ENCODE peak calls at places on chromosomes 13 and 19, in four cellular contexts. B is colonic mucosa, X is hepatocyte, Q is endodermal cell. O is an unnamed sample.
A peak's percentile ranks its signal among the peaks of the same experiment; 100 is the strongest.

GRCh38 chr13:83057119-83057518 is 825.2 kb downstream of the SLITRK1 start:
- DNase-seq in Q (no peak), X (no peak), B (no peak), O (no peak)

GRCh38 chr19:14369399-14370168 is 11.7 kb upstream of the ADGRE5 start:
- DNase-seq in X (no peak), Q (no peak), B (no peak), O (no peak)

GRCh38 chr13:76848596-76848995 is 37.6 kb downstream of the KCTD12 start:
- DNase-seq in Q (no peak), X (no peak), B (no peak), O (no peak)

GRCh38 chr19:53193534-53194222 is 520 bp upstream of the ZNF665 start:
- DNase-seq in B (no peak), X (peak; percentile 10), Q (no peak), O (peak; percentile 41)

GRCh38 chr19:55554749-55555152 is 9.4 kb upstream of the SBK3 start:
- DNase-seq in Q (no peak), B (no peak), X (no peak), O (peak; percentile 31)

GRCh38 chr19:33171916-33172359 is 22.2 kb upstream of the LRP3 start:
- DNase-seq in B (no peak), Q (peak; percentile 13), X (no peak), O (no peak)

GRCh38 chr19:35116085-35116801 is 620 bp downstream of the FXYD3 start:
- DNase-seq in B (peak; percentile 86), Q (no peak), X (peak; percentile 70), O (peak; percentile 50)

GRCh38 chr19:43560687-43561086 is 14.6 kb downstream of the XRCC1 start:
- DNase-seq in Q (peak; percentile 53), X (no peak), B (no peak), O (peak; percentile 76)

GRCh38 chr13:28239374-28239773 is 101.0 kb downstream of the PAN3 start:
- DNase-seq in Q (no peak), X (no peak), B (no peak), O (no peak)

GRCh38 chr19:48943081-48943480 is 9.6 kb downstream of the DHDH start:
- DNase-seq in Q (no peak), B (no peak), X (no peak), O (no peak)

GRCh38 chr19:29583196-29584006 is 22.7 kb upstream of the POP4 start:
- DNase-seq in X (no peak), B (no peak), Q (no peak), O (no peak)

GRCh38 chr19:48724796-48725753 is 5.5 kb upstream of the MAMSTR start:
- DNase-seq in B (peak; percentile 66), X (peak; percentile 73), Q (peak; percentile 69), O (peak; percentile 89)

GRCh38 chr19:53808710-53809125 is 15.4 kb downstream of the NLRP12 start:
- DNase-seq in X (peak; percentile 45), B (no peak), Q (peak; percentile 71), O (peak; percentile 59)

GRCh38 chr13:42808572-42808971 is 27.2 kb downstream of the FAM216B start:
- DNase-seq in B (no peak), Q (no peak), X (no peak), O (no peak)

GRCh38 chr19:49889687-49890348 is 6.9 kb downstream of the IL4I1 start:
- DNase-seq in B (peak; percentile 78), X (peak; percentile 78), Q (peak; percentile 96), O (peak; percentile 93)

GRCh38 chr19:30711296-30711695 is 339.1 kb downstream of the ZNF536 start:
- DNase-seq in B (no peak), Q (no peak), X (no peak), O (no peak)

GRCh38 chr19:16804176-16804575 is 25.0 kb upstream of the SIN3B start:
- DNase-seq in X (no peak), B (no peak), Q (no peak), O (no peak)

GRCh38 chr13:48184260-48184659 is 48.7 kb upstream of the ITM2B start:
- DNase-seq in B (no peak), Q (no peak), X (no peak), O (no peak)

GRCh38 chr13:98846521-98846920 is 94.0 kb upstream of the SLC15A1 start:
- DNase-seq in Q (no peak), X (no peak), B (no peak), O (no peak)

GRCh38 chr19:45492137-45492626 is 4.7 kb downstream of the RTN2 start:
- DNase-seq in X (no peak), B (no peak), Q (no peak), O (no peak)

GRCh38 chr19:19120308-19121156 is 17.7 kb downstream of the TMEM161A start:
- DNase-seq in Q (peak; percentile 100), B (peak; percentile 74), X (peak; percentile 72), O (peak; percentile 99)

GRCh38 chr19:51903192-51903591 is 1.6 kb downstream of the ZNF649 start:
- DNase-seq in X (no peak), Q (no peak), B (no peak), O (peak; percentile 18)

GRCh38 chr19:51904331-51905165 is at the start of gene ZNF649:
- DNase-seq in Q (peak; percentile 95), X (peak; percentile 93), B (peak; percentile 86), O (peak; percentile 82)

GRCh38 chr19:51901860-51902259 is 3.0 kb downstream of the ZNF649 start:
- DNase-seq in X (no peak), Q (no peak), B (no peak), O (no peak)
- H3K4me3 ChIP-seq in X (no peak overlapping the region), Q (peak overlapping the region; percentile 91), B (no peak overlapping the region), O (no peak overlapping the region)

GRCh38 chr13:74620711-74621110 is 486.5 kb upstream of the KLF12 start:
- DNase-seq in B (no peak), X (no peak), Q (no peak), O (no peak)
- H3K27me3 ChIP-seq in B (no peaks in the 10 kb centered on the region), X (no peaks in the 10 kb centered on the region), Q (no peaks in the 10 kb centered on the region), O (no peaks in the 10 kb centered on the region)

GRCh38 chr19:51699170-51699569 is 6.0 kb downstream of the SPACA6 start:
- DNase-seq in Q (no peak), X (no peak), B (no peak), O (no peak)

GRCh38 chr19:51703655-51704515 is 10.8 kb downstream of the SPACA6 start:
- DNase-seq in X (peak; percentile 97), B (peak; percentile 98), Q (peak; percentile 98), O (peak; percentile 99)

GRCh38 chr19:51702754-51703654 is 9.9 kb downstream of the SPACA6 start:
- DNase-seq in X (peak; percentile 54), Q (peak; percentile 92), B (peak; percentile 70), O (peak; percentile 89)

GRCh38 chr19:51702103-51702753 is 9.1 kb downstream of the SPACA6 start:
- DNase-seq in X (peak; percentile 90), B (peak; percentile 78), Q (peak; percentile 98), O (peak; percentile 92)

DNA sequence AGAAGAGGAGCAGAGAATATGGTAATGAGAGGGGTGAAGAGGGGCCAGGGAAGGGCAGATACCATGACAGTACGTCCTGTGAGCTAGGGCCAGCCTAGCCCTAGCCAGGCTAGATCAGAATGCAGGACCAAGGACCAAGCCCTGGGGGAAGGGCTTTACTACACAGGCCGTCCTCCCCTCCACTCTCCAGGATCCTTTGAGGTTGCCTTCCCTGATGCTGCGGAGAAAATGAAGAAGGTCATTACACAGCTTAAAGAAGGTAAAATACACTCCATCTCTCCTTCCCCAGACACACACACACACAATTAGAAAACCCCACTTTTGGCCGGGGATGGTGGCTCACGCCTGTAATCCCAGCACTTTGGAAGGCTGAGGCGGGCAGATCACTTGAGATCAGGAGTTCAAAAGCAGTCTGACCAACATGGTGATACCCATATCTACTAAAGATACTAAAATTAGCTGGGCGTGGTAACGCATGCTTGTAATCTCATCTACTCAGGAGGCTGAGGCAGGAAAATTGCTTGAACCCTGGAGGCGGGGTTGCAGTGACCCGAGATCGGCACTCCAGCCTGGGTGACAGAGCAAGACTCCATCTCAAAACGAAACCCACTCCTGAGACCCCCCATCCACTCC is 8.5 kb downstream of the SPACA6 start:
- DNase-seq in Q (no peak), X (no peak), B (no peak), O (no peak)
- H3K4me3 ChIP-seq in Q (no peak overlapping the region), X (no peak overlapping the region), B (no peak overlapping the region), O (peak overlapping the region; percentile 76)

GRCh38 chr19:5078179-5078578 is 109.3 kb downstream of the KDM4B start:
- DNase-seq in Q (no peak), B (no peak), X (no peak), O (no peak)
- H3K27me3 ChIP-seq in Q (no peaks in the 10 kb centered on the region), B (no peaks in the 10 kb centered on the region), X (no peaks in the 10 kb centered on the region), O (no peaks in the 10 kb centered on the region)

GRCh38 chr19:17948474-17948966 is 15.7 kb downstream of the CCDC124 start:
- DNase-seq in X (no peak), B (no peak), Q (no peak), O (no peak)

GRCh38 chr19:17947815-17948473 is 15.1 kb downstream of the CCDC124 start:
- DNase-seq in X (peak; percentile 99), Q (peak; percentile 98), B (peak; percentile 87), O (peak; percentile 100)

GRCh38 chr19:17949956-17950309 is 17.0 kb upstream of the KCNN1 start:
- DNase-seq in B (no peak), X (no peak), Q (peak; percentile 86), O (peak; percentile 75)

GRCh38 chr19:17950310-17951150 is 16.4 kb upstream of the KCNN1 start:
- DNase-seq in B (no peak), Q (peak; percentile 71), X (no peak), O (peak; percentile 88)

GRCh38 chr19:17948967-17949930 is 16.4 kb downstream of the CCDC124 start:
- DNase-seq in X (no peak), Q (peak; percentile 67), B (no peak), O (peak; percentile 81)
- H3K4me3 ChIP-seq in X (no peak overlapping the region), Q (peak overlapping the region; percentile 70), B (no peak overlapping the region), O (peak overlapping the region; percentile 52)

GRCh38 chr19:41801031-41801430 is 4.6 kb downstream of the CEACAM3 start:
- DNase-seq in Q (peak; percentile 17), B (no peak), X (no peak), O (no peak)
- H3K27me3 ChIP-seq in Q (peaks cover 5% of the 10 kb centered on the region), B (no peaks in the 10 kb centered on the region), X (no peaks in the 10 kb centered on the region), O (no peaks in the 10 kb centered on the region)

GRCh38 chr13:50907781-50908180 is 1.8 kb upstream of the RNASEH2B start:
- DNase-seq in B (no peak), X (no peak), Q (no peak), O (no peak)
- H3K4me3 ChIP-seq in B (no peak overlapping the region), X (no peak overlapping the region), Q (no peak overlapping the region), O (no peak overlapping the region)

GRCh38 chr13:99982021-99982740 is 597 bp downstream of the ZIC2 start:
- DNase-seq in X (peak; percentile 44), Q (no peak), B (no peak), O (peak; percentile 62)
- H3K27me3 ChIP-seq in X (peaks cover 88% of the 10 kb centered on the region), Q (peaks cover 11% of the 10 kb centered on the region), B (peaks cover 94% of the 10 kb centered on the region), O (peaks cover 45% of the 10 kb centered on the region)

DNA sequence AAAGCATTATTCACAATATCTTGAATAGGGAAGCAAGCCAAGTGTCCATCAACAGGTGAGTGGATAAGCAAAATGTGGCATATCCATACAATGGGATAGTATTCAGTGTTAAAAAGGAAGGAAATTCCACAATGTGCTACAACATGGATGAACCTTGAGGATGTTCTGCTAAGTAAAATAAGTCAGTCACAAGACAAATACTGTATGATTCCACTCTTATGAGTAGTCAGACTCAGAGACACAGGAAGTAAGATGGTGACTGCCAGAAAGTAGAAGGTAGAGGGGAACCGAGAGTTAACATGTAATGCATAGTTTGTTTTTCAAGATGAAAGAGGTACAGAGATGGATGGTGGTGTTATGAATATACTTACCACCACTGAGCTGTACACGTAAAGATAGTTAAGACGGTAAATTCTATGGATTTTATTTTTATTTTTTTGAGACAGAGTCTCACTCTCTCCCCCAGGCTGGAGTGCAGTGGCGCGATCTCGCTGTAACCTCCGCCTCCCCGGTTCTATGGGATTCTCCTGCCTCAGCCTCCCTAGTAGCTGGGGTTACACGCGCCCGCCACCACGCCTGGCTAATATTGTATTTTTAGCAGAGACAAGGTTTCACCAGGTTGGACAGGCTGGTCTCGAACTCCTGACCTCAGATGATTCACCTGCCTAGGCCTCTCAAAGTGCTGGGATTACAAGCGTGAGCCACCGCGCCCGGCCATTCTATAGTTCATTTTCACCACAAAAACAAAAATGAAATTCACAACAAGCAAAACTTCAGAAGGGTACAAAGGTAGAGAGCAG is 1.0 kb upstream of the CHAMP1 start:
- DNase-seq in Q (no peak), X (no peak), B (no peak), O (no peak)
- H3K4me3 ChIP-seq in Q (peak overlapping the region; percentile 100), X (peak overlapping the region; percentile 44), B (peak overlapping the region; percentile 83), O (peak overlapping the region; percentile 72)